ENCODE peak calls at places on chromosomes 4 and X, in eight cellular contexts. N, W, B, D, V, K, Q and U are unnamed samples.

GRCh38 chrX:123959281-123960063 is 2.0 kb upstream of the STAG2 start:
- DNase-seq in B (no peak), Q (no peak), W (peak; percentile 54), V (peak; percentile 62), K (peak; percentile 53), N (no peak), D (peak; percentile 43), U (no peak)

GRCh38 chrX:112734250-112734649 is 54.5 kb upstream of the LHFPL1 start:
- DNase-seq in N (no peak), K (no peak), V (no peak), D (no peak), W (peak; percentile 4), Q (peak; percentile 58), B (no peak), U (no peak)

GRCh38 chr4:133624744-133625143 is 475.6 kb downstream of the PCDH10 start:
- DNase-seq in V (no peak), N (no peak), W (no peak), D (no peak), Q (peak; percentile 65), B (no peak), K (no peak), U (no peak)

GRCh38 chrX:31333181-31333831 is 261.5 kb upstream of the FTHL17 start:
- DNase-seq in V (no peak), D (peak; percentile 58), N (no peak), Q (no peak), B (peak; percentile 83), K (peak; percentile 53), W (no peak), U (peak; percentile 59)

GRCh38 chrX:75045369-75045768 is 110.7 kb downstream of the ABCB7 start:
- DNase-seq in D (no peak), B (no peak), N (no peak), K (no peak), V (no peak), Q (no peak), W (no peak), U (no peak)

GRCh38 chr4:137961051-137961438 is 281.1 kb downstream of the SLC7A11 start:
- DNase-seq in N (no peak), W (no peak), V (no peak), B (peak; percentile 97), K (peak; percentile 98), Q (no peak), D (peak; percentile 85), U (peak; percentile 87)

GRCh38 chr4:19945979-19946380 is 305.7 kb upstream of the SLIT2 start:
- DNase-seq in W (no peak), Q (no peak), V (no peak), D (peak; percentile 99), K (peak; percentile 99), N (no peak), B (peak; percentile 99), U (peak; percentile 97)

GRCh38 chrX:10971176-10971575 is 140.0 kb upstream of the HCCS start:
- DNase-seq in D (peak; percentile 3), N (no peak), Q (no peak), B (no peak), K (no peak), W (no peak), V (no peak), U (peak; percentile 4)

GRCh38 chr4:74613266-74613665 is 168.3 kb downstream of the AREG start:
- DNase-seq in Q (no peak), W (no peak), N (no peak), B (no peak), D (no peak), K (peak; percentile 57), V (no peak), U (no peak)

GRCh38 chr4:147732516-147733193 is 767 bp downstream of the ARHGAP10 start:
- DNase-seq in K (peak; percentile 58), D (peak; percentile 60), B (peak; percentile 23), N (peak; percentile 47), V (peak; percentile 40), W (peak; percentile 57), Q (peak; percentile 86), U (no peak)

GRCh38 chr4:147842573-147842972 is 110.7 kb downstream of the ARHGAP10 start:
- DNase-seq in Q (no peak), D (peak; percentile 32), K (no peak), B (no peak), W (peak; percentile 62), V (no peak), N (no peak), U (no peak)

GRCh38 chr4:168291242-168291641 is 27.3 kb downstream of the DDX60 start:
- DNase-seq in K (no peak), D (no peak), V (no peak), B (no peak), W (no peak), Q (no peak), N (no peak), U (no peak)

GRCh38 chr4:84221704-84222103 is 277.4 kb downstream of the NKX6-1 start:
- DNase-seq in V (no peak), W (no peak), N (no peak), D (no peak), Q (peak; percentile 59), B (no peak), K (no peak), U (no peak)

GRCh38 chr4:27666943-27667342 is 806.3 kb downstream of the STIM2 start:
- DNase-seq in B (peak; percentile 8), N (no peak), D (peak; percentile 18), Q (peak; percentile 57), W (no peak), K (peak; percentile 40), V (no peak), U (no peak)
- TF ChIP-seq CTCF in B (no peak), N (no peak), D (no peak), Q (peak; percentile 59), W (no peak), K (no peak), V (peak; percentile 20), U (no peak)

GRCh38 chr4:159344877-159345276 is 242.0 kb downstream of the RAPGEF2 start:
- DNase-seq in V (no peak), B (no peak), N (no peak), D (no peak), K (no peak), Q (no peak), W (no peak), U (no peak)
- TF ChIP-seq CTCF in V (no peak), B (no peak), N (no peak), D (no peak), K (no peak), Q (no peak), W (no peak), U (no peak)

GRCh38 chrX:107777536-107777832 is at the start of gene NCBP2L:
- DNase-seq in B (no peak), Q (no peak), K (no peak), W (no peak), N (no peak), D (no peak), V (no peak), U (no peak)
- TF ChIP-seq CTCF in B (no peak), Q (no peak), K (no peak), W (no peak), N (no peak), D (no peak), V (no peak), U (no peak)

DNA sequence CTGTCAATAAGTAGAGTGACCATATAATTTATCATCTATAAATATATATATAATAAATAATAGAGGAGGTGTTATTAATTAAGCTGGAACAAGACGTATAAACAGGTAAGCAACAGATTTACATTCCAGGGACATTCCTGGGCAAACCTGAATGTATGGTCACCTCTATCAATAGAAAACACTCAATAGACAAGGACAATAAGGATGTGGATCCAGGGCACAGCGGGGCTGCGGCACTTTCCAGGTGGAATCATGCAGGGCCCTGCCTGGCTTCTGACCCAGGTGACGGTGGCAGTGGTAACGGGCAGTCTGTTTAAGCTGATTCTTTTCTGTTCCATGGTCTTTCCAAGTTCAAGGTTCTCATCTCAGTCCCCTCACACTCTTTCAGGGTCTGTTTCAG is 22.5 kb downstream of the ENPEP start:
- DNase-seq in V (no peak), W (no peak), K (no peak), Q (peak; percentile 82), B (no peak), N (no peak), D (no peak), U (no peak)
- TF ChIP-seq CTCF in V (no peak), W (no peak), K (no peak), Q (no peak), B (no peak), N (no peak), D (no peak), U (no peak)

DNA sequence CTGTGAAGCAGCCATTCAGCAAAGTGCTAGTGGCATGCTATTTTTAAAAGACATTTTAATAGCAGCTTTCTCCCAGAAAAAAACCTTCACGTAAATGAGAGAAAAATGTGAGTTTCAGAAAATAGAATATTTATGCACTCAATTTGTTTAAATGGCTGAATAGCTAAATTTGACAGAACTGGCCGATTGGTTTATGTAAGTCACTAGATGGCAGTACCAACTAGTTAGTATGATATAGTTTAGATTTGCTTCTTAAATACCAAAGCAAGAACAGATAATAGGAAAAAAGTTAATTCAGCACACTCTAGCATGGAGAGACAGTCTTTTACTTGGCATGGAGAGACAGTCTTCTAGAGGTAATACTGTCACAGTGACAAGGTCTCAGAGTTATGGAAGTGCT is 250.1 kb downstream of the SNCA start:
- DNase-seq in D (peak; percentile 67), Q (no peak), B (peak; percentile 39), W (no peak), K (peak; percentile 24), V (no peak), N (no peak), U (peak; percentile 5)
- TF ChIP-seq CTCF in D (peak; percentile 30), Q (peak; percentile 61), B (peak; percentile 25), W (no peak), K (peak; percentile 13), V (peak; percentile 9), N (no peak), U (peak; percentile 20)